ENCODE peak calls at places on chromosomes 16 and 17, in eight cellular contexts. One of them, this sample, is unnamed.

GRCh38 chr17:70558821-70559220 is 389.5 kb downstream of the KCNJ2 start:
- DNase-seq in stomach: no peak
- DNase-seq in body of pancreas: no peak
- DNase-seq in ovary: no peak
- DNase-seq in hepatocyte: no peak
- DNase-seq in CD8-positive, alpha-beta T cell: no peak
- DNase-seq in kidney: no peak
- DNase-seq in CD4-positive, CD25-positive, alpha-beta regulatory T cell: no peak
- DNase-seq in this sample: no peak

GRCh38 chr16:8551388-8552332 is 38.7 kb downstream of the TMEM114 start:
- DNase-seq in stomach: no peak
- DNase-seq in body of pancreas: no peak
- DNase-seq in ovary: no peak
- DNase-seq in hepatocyte: no peak
- DNase-seq in CD8-positive, alpha-beta T cell: no peak
- DNase-seq in kidney: no peak
- DNase-seq in CD4-positive, CD25-positive, alpha-beta regulatory T cell: no peak
- DNase-seq in this sample: no peak

GRCh38 chr16:11253009-11253994 is 2.7 kb downstream of the SOCS1 start:
- DNase-seq in stomach: no peak
- DNase-seq in body of pancreas: no peak
- DNase-seq in ovary: no peak
- DNase-seq in hepatocyte: no peak
- DNase-seq in CD8-positive, alpha-beta T cell: no peak
- DNase-seq in kidney: no peak
- DNase-seq in CD4-positive, CD25-positive, alpha-beta regulatory T cell: no peak
- DNase-seq in this sample: no peak

GRCh38 chr17:19537116-19537515 is 3.5 kb downstream of the SLC47A1 start:
- DNase-seq in stomach: no peak
- DNase-seq in body of pancreas: no peak
- DNase-seq in ovary: no peak
- DNase-seq in hepatocyte: no peak
- DNase-seq in CD8-positive, alpha-beta T cell: no peak
- DNase-seq in kidney: no peak
- DNase-seq in CD4-positive, CD25-positive, alpha-beta regulatory T cell: no peak
- DNase-seq in this sample: no peak

GRCh38 chr17:57385975-57386374 is 129.7 kb downstream of the MSI2 start:
- DNase-seq in stomach: no peak
- DNase-seq in body of pancreas: no peak
- DNase-seq in ovary: no peak
- DNase-seq in hepatocyte: no peak
- DNase-seq in CD8-positive, alpha-beta T cell: no peak
- DNase-seq in kidney: no peak
- DNase-seq in CD4-positive, CD25-positive, alpha-beta regulatory T cell: no peak
- DNase-seq in this sample: no peak

GRCh38 chr16:23907457-23907902 is 71.7 kb downstream of the PRKCB start:
- DNase-seq in stomach: no peak
- DNase-seq in body of pancreas: no peak
- DNase-seq in ovary: no peak
- DNase-seq in hepatocyte: no peak
- DNase-seq in CD8-positive, alpha-beta T cell: no peak
- DNase-seq in kidney: no peak
- DNase-seq in CD4-positive, CD25-positive, alpha-beta regulatory T cell: no peak
- DNase-seq in this sample: no peak

GRCh38 chr17:45052052-45052772 is 780 bp upstream of the DCAKD start:
- DNase-seq in stomach: peak; percentile 53
- DNase-seq in body of pancreas: peak; percentile 54
- DNase-seq in ovary: peak; percentile 65
- DNase-seq in hepatocyte: peak; percentile 44
- DNase-seq in CD8-positive, alpha-beta T cell: peak; percentile 26
- DNase-seq in kidney: peak; percentile 88
- DNase-seq in CD4-positive, CD25-positive, alpha-beta regulatory T cell: peak; percentile 63
- DNase-seq in this sample: peak; percentile 61

GRCh38 chr17:13884347-13884746 is 185.0 kb upstream of the COX10 start:
- DNase-seq in stomach: no peak
- DNase-seq in body of pancreas: no peak
- DNase-seq in ovary: no peak
- DNase-seq in hepatocyte: no peak
- DNase-seq in CD8-positive, alpha-beta T cell: no peak
- DNase-seq in kidney: no peak
- DNase-seq in CD4-positive, CD25-positive, alpha-beta regulatory T cell: no peak
- DNase-seq in this sample: no peak

DNA sequence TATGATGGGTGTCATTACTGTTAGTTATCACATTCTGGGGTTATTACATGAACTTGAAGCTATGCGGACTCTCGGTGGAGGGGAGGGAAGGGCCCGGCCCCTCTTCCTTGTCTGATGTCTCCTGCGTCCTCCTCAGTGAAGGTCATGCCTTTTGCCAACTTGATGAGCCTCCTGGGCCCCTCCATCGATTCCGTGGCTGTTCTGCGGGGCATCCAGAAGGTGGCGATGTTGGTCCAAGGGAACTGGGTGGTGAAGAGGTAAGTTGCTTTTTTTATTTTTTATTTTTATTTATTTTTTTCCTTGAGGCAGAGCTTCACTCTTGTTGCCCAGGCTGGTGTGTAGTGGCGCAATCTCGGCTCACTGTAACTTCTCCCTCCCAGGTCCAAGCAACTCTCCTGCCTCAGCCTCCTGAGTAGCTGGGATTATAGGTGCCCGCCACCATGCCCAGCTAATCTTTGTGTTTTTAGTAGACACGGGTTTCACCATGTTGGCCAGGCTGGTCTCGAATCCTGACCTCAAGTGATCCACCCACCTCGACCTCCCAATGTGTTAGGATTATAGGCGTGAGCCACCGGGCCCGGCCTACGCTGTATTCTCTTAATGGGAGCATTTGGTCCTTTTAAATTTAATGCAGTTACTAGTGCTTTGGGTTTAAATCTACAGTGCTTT is 21.6 kb downstream of the POLR3E start:
- DNase-seq in stomach: peak; percentile 43
- DNase-seq in body of pancreas: peak; percentile 40
- DNase-seq in ovary: no peak
- DNase-seq in hepatocyte: peak; percentile 38
- DNase-seq in CD8-positive, alpha-beta T cell: peak; percentile 51
- DNase-seq in kidney: no peak
- DNase-seq in CD4-positive, CD25-positive, alpha-beta regulatory T cell: peak; percentile 51
- DNase-seq in this sample: peak; percentile 53
- H3K27ac ChIP-seq in stomach: no peak overlapping the region
- H3K27ac ChIP-seq in body of pancreas: no peak overlapping the region
- H3K27ac ChIP-seq in ovary: no peak overlapping the region
- H3K27ac ChIP-seq in hepatocyte: no peak overlapping the region
- H3K27ac ChIP-seq in CD8-positive, alpha-beta T cell: no peak overlapping the region
- H3K27ac ChIP-seq in kidney: no peak overlapping the region
- H3K27ac ChIP-seq in CD4-positive, CD25-positive, alpha-beta regulatory T cell: no peak overlapping the region
- H3K27ac ChIP-seq in this sample: no peak overlapping the region

GRCh38 chr17:27082023-27082774 is 211.7 kb upstream of the WSB1 start:
- DNase-seq in stomach: no peak
- DNase-seq in body of pancreas: no peak
- DNase-seq in ovary: no peak
- DNase-seq in hepatocyte: no peak
- DNase-seq in CD8-positive, alpha-beta T cell: no peak
- DNase-seq in kidney: no peak
- DNase-seq in CD4-positive, CD25-positive, alpha-beta regulatory T cell: no peak
- DNase-seq in this sample: no peak
- H3K9me3 ChIP-seq in stomach: no peaks in the 10 kb centered on the region
- H3K9me3 ChIP-seq in body of pancreas: no peaks in the 10 kb centered on the region
- H3K9me3 ChIP-seq in ovary: no peaks in the 10 kb centered on the region
- H3K9me3 ChIP-seq in hepatocyte: no peaks in the 10 kb centered on the region
- H3K9me3 ChIP-seq in CD8-positive, alpha-beta T cell: no peaks in the 10 kb centered on the region
- H3K9me3 ChIP-seq in kidney: no peaks in the 10 kb centered on the region
- H3K9me3 ChIP-seq in CD4-positive, CD25-positive, alpha-beta regulatory T cell: no peaks in the 10 kb centered on the region
- H3K9me3 ChIP-seq in this sample: no peaks in the 10 kb centered on the region

GRCh38 chr16:31130899-31131298 is 4.6 kb downstream of the PRSS8 start:
- DNase-seq in stomach: peak; percentile 95
- DNase-seq in body of pancreas: peak; percentile 95
- DNase-seq in ovary: no peak
- DNase-seq in hepatocyte: peak; percentile 81
- DNase-seq in CD8-positive, alpha-beta T cell: no peak
- DNase-seq in kidney: peak; percentile 96
- DNase-seq in CD4-positive, CD25-positive, alpha-beta regulatory T cell: no peak
- DNase-seq in this sample: no peak
- H3K27ac ChIP-seq in stomach: peak overlapping the region; percentile 97
- H3K27ac ChIP-seq in body of pancreas: peak overlapping the region; percentile 94
- H3K27ac ChIP-seq in ovary: no peak overlapping the region
- H3K27ac ChIP-seq in hepatocyte: peak overlapping the region; percentile 98
- H3K27ac ChIP-seq in CD8-positive, alpha-beta T cell: no peak overlapping the region
- H3K27ac ChIP-seq in kidney: peak overlapping the region; percentile 85
- H3K27ac ChIP-seq in CD4-positive, CD25-positive, alpha-beta regulatory T cell: no peak overlapping the region
- H3K27ac ChIP-seq in this sample: no peak overlapping the region

GRCh38 chr17:16623282-16623681 is 30.4 kb downstream of the ZNF624 start:
- DNase-seq in stomach: no peak
- DNase-seq in body of pancreas: no peak
- DNase-seq in ovary: no peak
- DNase-seq in hepatocyte: no peak
- DNase-seq in CD8-positive, alpha-beta T cell: no peak
- DNase-seq in kidney: no peak
- DNase-seq in CD4-positive, CD25-positive, alpha-beta regulatory T cell: no peak
- DNase-seq in this sample: no peak
- H3K9me3 ChIP-seq in stomach: peaks cover 50% of the 10 kb centered on the region
- H3K9me3 ChIP-seq in body of pancreas: no peaks in the 10 kb centered on the region
- H3K9me3 ChIP-seq in ovary: peaks cover 21% of the 10 kb centered on the region
- H3K9me3 ChIP-seq in hepatocyte: peaks cover 57% of the 10 kb centered on the region
- H3K9me3 ChIP-seq in CD8-positive, alpha-beta T cell: peaks cover 37% of the 10 kb centered on the region
- H3K9me3 ChIP-seq in kidney: peaks cover 31% of the 10 kb centered on the region
- H3K9me3 ChIP-seq in CD4-positive, CD25-positive, alpha-beta regulatory T cell: peaks cover 93% of the 10 kb centered on the region
- H3K9me3 ChIP-seq in this sample: peaks cover 4% of the 10 kb centered on the region

GRCh38 chr17:60862482-60862881 is 184.8 kb downstream of the BCAS3 start:
- DNase-seq in stomach: no peak
- DNase-seq in body of pancreas: no peak
- DNase-seq in ovary: no peak
- DNase-seq in hepatocyte: no peak
- DNase-seq in CD8-positive, alpha-beta T cell: no peak
- DNase-seq in kidney: no peak
- DNase-seq in CD4-positive, CD25-positive, alpha-beta regulatory T cell: no peak
- DNase-seq in this sample: no peak

DNA sequence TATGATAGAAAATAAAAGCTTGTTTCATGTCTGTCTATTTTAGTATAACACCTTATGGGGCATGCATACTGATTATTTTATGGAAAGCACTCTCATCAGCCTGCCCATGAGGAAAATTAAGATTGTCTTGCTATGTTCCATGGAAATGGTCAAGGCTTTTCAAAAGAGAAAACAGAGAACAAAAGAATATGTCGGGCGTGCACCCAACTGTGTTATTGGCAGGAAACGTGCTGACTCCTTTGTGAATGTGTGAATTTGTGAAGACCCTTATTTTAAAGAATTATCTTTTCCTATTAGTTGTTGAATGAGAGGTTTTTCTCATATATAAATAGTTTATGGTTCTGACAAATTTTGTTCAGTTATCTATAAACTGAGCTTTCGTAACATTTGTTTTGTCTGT is 179.9 kb downstream of the BCAS3 start:
- DNase-seq in stomach: no peak
- DNase-seq in body of pancreas: no peak
- DNase-seq in ovary: no peak
- DNase-seq in hepatocyte: no peak
- DNase-seq in CD8-positive, alpha-beta T cell: no peak
- DNase-seq in kidney: no peak
- DNase-seq in CD4-positive, CD25-positive, alpha-beta regulatory T cell: no peak
- DNase-seq in this sample: no peak
- H3K27ac ChIP-seq in stomach: no peak overlapping the region
- H3K27ac ChIP-seq in body of pancreas: no peak overlapping the region
- H3K27ac ChIP-seq in ovary: no peak overlapping the region
- H3K27ac ChIP-seq in hepatocyte: no peak overlapping the region
- H3K27ac ChIP-seq in CD8-positive, alpha-beta T cell: no peak overlapping the region
- H3K27ac ChIP-seq in kidney: no peak overlapping the region
- H3K27ac ChIP-seq in CD4-positive, CD25-positive, alpha-beta regulatory T cell: no peak overlapping the region
- H3K27ac ChIP-seq in this sample: no peak overlapping the region

GRCh38 chr16:35485915-35486314 is 2026.5 kb downstream of the TP53TG3F start:
- DNase-seq in stomach: no peak
- DNase-seq in body of pancreas: no peak
- DNase-seq in ovary: no peak
- DNase-seq in hepatocyte: no peak
- DNase-seq in CD8-positive, alpha-beta T cell: no peak
- DNase-seq in kidney: peak; percentile 59
- DNase-seq in CD4-positive, CD25-positive, alpha-beta regulatory T cell: no peak
- DNase-seq in this sample: no peak

GRCh38 chr16:35480361-35480760 is 2020.9 kb downstream of the TP53TG3F start:
- DNase-seq in stomach: no peak
- DNase-seq in body of pancreas: no peak
- DNase-seq in ovary: no peak
- DNase-seq in hepatocyte: no peak
- DNase-seq in CD8-positive, alpha-beta T cell: no peak
- DNase-seq in kidney: no peak
- DNase-seq in CD4-positive, CD25-positive, alpha-beta regulatory T cell: no peak
- DNase-seq in this sample: no peak

DNA sequence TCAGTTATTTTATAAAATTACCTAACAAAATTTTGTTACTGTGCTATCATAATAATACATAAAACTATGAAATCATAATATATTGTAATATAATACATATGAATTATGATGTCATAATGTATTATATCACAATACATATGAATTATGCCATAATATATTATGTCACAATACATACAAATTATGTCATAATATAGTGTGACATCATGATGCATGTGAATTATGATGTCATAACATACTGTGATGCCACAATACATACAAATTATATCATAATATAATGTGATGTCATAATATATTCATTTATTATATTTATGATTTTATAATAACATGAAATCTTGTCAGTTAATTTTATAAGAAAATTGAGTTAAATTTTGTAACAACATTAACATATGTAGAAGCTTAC is 2021.6 kb downstream of the TP53TG3F start:
- DNase-seq in stomach: no peak
- DNase-seq in body of pancreas: no peak
- DNase-seq in ovary: no peak
- DNase-seq in hepatocyte: no peak
- DNase-seq in CD8-positive, alpha-beta T cell: no peak
- DNase-seq in kidney: no peak
- DNase-seq in CD4-positive, CD25-positive, alpha-beta regulatory T cell: no peak
- DNase-seq in this sample: no peak
- H3K9me3 ChIP-seq in stomach: peaks cover 5% of the 10 kb centered on the region
- H3K9me3 ChIP-seq in body of pancreas: no peaks in the 10 kb centered on the region
- H3K9me3 ChIP-seq in ovary: no peaks in the 10 kb centered on the region
- H3K9me3 ChIP-seq in hepatocyte: no peaks in the 10 kb centered on the region
- H3K9me3 ChIP-seq in CD8-positive, alpha-beta T cell: no peaks in the 10 kb centered on the region
- H3K9me3 ChIP-seq in kidney: no peaks in the 10 kb centered on the region
- H3K9me3 ChIP-seq in CD4-positive, CD25-positive, alpha-beta regulatory T cell: peaks cover 31% of the 10 kb centered on the region
- H3K9me3 ChIP-seq in this sample: no peaks in the 10 kb centered on the region

DNA sequence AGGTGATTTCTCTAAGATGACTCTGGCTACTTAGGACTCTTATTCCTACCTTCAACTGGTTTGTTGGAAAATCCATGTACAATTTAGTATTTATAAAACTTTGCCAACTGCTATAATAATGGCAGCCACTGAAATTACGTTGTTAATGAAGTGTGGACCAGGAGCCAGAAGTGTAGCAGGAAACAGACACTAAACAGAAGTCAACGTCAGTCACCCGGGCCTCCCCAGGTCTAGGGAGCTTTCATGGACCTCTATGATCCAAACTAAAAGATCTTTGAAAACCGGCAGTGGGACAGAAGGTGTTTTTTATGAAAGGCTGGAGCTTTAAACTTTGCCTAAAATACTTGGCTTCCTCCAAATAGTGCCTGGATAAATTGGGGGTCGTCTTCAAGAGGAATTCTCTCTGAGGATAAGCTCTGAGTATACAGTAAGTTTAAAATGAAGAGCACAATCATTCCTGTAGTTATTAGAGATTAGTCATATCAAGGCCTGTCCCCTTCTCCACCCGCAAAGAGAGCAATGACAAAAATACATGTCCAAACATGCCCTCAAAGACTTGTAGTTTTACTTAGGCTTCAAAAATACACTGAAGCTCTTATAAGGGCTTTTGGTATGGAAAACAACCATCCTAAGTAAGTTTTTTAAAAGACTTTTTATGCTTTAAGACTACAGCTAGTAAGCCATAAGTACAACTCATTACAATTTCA is 34.6 kb downstream of the DCUN1D3 start:
- DNase-seq in stomach: no peak
- DNase-seq in body of pancreas: no peak
- DNase-seq in ovary: no peak
- DNase-seq in hepatocyte: no peak
- DNase-seq in CD8-positive, alpha-beta T cell: no peak
- DNase-seq in kidney: no peak
- DNase-seq in CD4-positive, CD25-positive, alpha-beta regulatory T cell: no peak
- DNase-seq in this sample: no peak
- H3K27ac ChIP-seq in stomach: peak overlapping the region; percentile 75
- H3K27ac ChIP-seq in body of pancreas: peak overlapping the region; percentile 41
- H3K27ac ChIP-seq in ovary: no peak overlapping the region
- H3K27ac ChIP-seq in hepatocyte: peak overlapping the region; percentile 78
- H3K27ac ChIP-seq in CD8-positive, alpha-beta T cell: no peak overlapping the region
- H3K27ac ChIP-seq in kidney: no peak overlapping the region
- H3K27ac ChIP-seq in CD4-positive, CD25-positive, alpha-beta regulatory T cell: no peak overlapping the region
- H3K27ac ChIP-seq in this sample: peak overlapping the region; percentile 80